ENCODE peak calls at places on chromosomes 5 and 9, in four cellular contexts. V is lung, B is GM23248, X is kidney. S is an unnamed sample.

GRCh38 chr5:92372766-92373165 is 989.6 kb upstream of the ARRDC3 start:
- DNase-seq in V (no peak), X (no peak), B (peak), S (no peak)

GRCh38 chr9:83477571-83477970 is 60.6 kb downstream of the FRMD3 start:
- DNase-seq in X (no peak), V (no peak), B (peak), S (no peak)

GRCh38 chr5:165101709-165102108 is 1596.3 kb downstream of the MAT2B start:
- DNase-seq in X (no peak), B (no peak), V (no peak), S (no peak)

GRCh38 chr5:137870647-137871339 is 3.1 kb downstream of the MYOT start:
- DNase-seq in V (no peak), X (no peak), B (no peak), S (no peak)

GRCh38 chr9:76571288-76572204 is 112.6 kb downstream of the GCNT1 start:
- DNase-seq in X (no peak), B (peak), V (no peak), S (no peak)

GRCh38 chr9:138065287-138065686 is 187.7 kb downstream of the CACNA1B start:
- DNase-seq in V (no peak), B (no peak), X (peak), S (no peak)

GRCh38 chr9:6133346-6134063 is 82.1 kb upstream of the IL33 start:
- DNase-seq in V (no peak), X (no peak), B (peak), S (no peak)

GRCh38 chr5:13248236-13248635 is 696.3 kb downstream of the DNAH5 start:
- DNase-seq in B (peak), X (no peak), V (no peak), S (no peak)

GRCh38 chr5:112390327-112390726 is 28.8 kb downstream of the EPB41L4A start:
- DNase-seq in B (no peak), V (peak), X (peak), S (peak)

GRCh38 chr9:134606951-134607733 is 34.5 kb upstream of the COL5A1 start:
- DNase-seq in B (peak), X (no peak), V (peak), S (no peak)

GRCh38 chr9:73091909-73092308 is 59.8 kb upstream of the ANXA1 start:
- DNase-seq in B (no peak), X (no peak), V (no peak), S (no peak)

GRCh38 chr9:129656795-129657390 is 8.6 kb upstream of the PRRX2 start:
- DNase-seq in B (peak), X (no peak), V (no peak), S (no peak)

GRCh38 chr5:69502375-69503143 is 10.0 kb downstream of the OCLN start:
- DNase-seq in X (no peak), B (peak), V (no peak), S (no peak)

GRCh38 chr5:119267958-119268386 is 87.8 kb upstream of the TNFAIP8 start:
- DNase-seq in X (peak), V (peak), B (peak), S (peak)

GRCh38 chr5:856531-857425 is 6.0 kb upstream of the ZDHHC11 start:
- DNase-seq in X (peak), V (no peak), B (no peak), S (no peak)

GRCh38 chr5:1244976-1245375 is 19.8 kb downstream of the SLC6A18 start:
- DNase-seq in V (no peak), X (no peak), B (no peak), S (no peak)

GRCh38 chr5:107286447-107287098 is 384.2 kb downstream of the EFNA5 start:
- DNase-seq in B (no peak), X (no peak), V (no peak), S (no peak)

GRCh38 chr9:90998573-90998972 is 197.0 kb downstream of the SYK start:
- DNase-seq in B (no peak), X (no peak), V (no peak), S (no peak)

GRCh38 chr9:114884787-114885452 is 45.5 kb downstream of the TNFSF8 start:
- DNase-seq in V (peak), B (no peak), X (no peak), S (no peak)

GRCh38 chr5:170691623-170692022 is 91.9 kb upstream of the GABRP start:
- DNase-seq in B (no peak), X (no peak), V (no peak), S (no peak)

GRCh38 chr9:98900725-98901124 is 43.0 kb upstream of the COL15A1 start:
- DNase-seq in V (no peak), X (no peak), B (peak), S (no peak)

GRCh38 chr5:118115791-118116190 is 872.6 kb downstream of the DTWD2 start:
- DNase-seq in X (no peak), B (no peak), V (no peak), S (no peak)

GRCh38 chr9:97511762-97512429 is 10.4 kb downstream of the TMOD1 start:
- DNase-seq in V (no peak), B (no peak), X (no peak), S (no peak)

GRCh38 chr9:69324549-69325401 is at the start of gene ENTREP1:
- DNase-seq in V (peak), B (peak), X (peak), S (no peak)

GRCh38 chr9:98218562-98219363 is 26.3 kb upstream of the CORO2A start:
- DNase-seq in V (peak), B (no peak), X (peak), S (no peak)

GRCh38 chr5:96090205-96090604 is 128.6 kb upstream of the ELL2 start:
- DNase-seq in X (no peak), V (no peak), B (no peak), S (no peak)

GRCh38 chr5:54861212-54861894 is 124.0 kb downstream of the ESM1 start:
- DNase-seq in B (peak), X (no peak), V (no peak), S (no peak)

GRCh38 chr9:33029106-33029788 is 4.2 kb downstream of the DNAJA1 start:
- DNase-seq in V (no peak), X (no peak), B (peak), S (no peak)

GRCh38 chr9:132350861-132351315 is 3.9 kb downstream of the SETX start:
- DNase-seq in X (no peak), B (peak), V (no peak), S (no peak)

GRCh38 chr9:100074093-100074492 is 24.7 kb downstream of the ERP44 start:
- DNase-seq in V (no peak), X (no peak), B (no peak), S (no peak)

GRCh38 chr5:109907189-109907588 is 217.5 kb downstream of the MAN2A1 start:
- DNase-seq in B (peak), V (no peak), X (no peak), S (no peak)

GRCh38 chr5:9698125-9698848 is 68.1 kb upstream of the TAS2R1 start:
- DNase-seq in B (peak), V (no peak), X (no peak), S (no peak)

GRCh38 chr5:54825005-54825404 is 160.4 kb downstream of the ESM1 start:
- DNase-seq in V (no peak), B (peak), X (no peak), S (no peak)

GRCh38 chr5:18745988-18746615 is 1111.8 kb downstream of the TAF11L14 start:
- DNase-seq in B (peak), V (no peak), X (no peak), S (no peak)

GRCh38 chr5:179998485-179998884 is 73.1 kb downstream of the RNF130 start:
- DNase-seq in X (no peak), V (no peak), B (no peak), S (no peak)

GRCh38 chr5:173472164-173472563 is 143.9 kb upstream of the STC2 start:
- DNase-seq in V (peak), B (peak), X (no peak), S (peak)
- H3K27ac ChIP-seq in V (peak), B (peak), X (no peak), S (peak)

DNA sequence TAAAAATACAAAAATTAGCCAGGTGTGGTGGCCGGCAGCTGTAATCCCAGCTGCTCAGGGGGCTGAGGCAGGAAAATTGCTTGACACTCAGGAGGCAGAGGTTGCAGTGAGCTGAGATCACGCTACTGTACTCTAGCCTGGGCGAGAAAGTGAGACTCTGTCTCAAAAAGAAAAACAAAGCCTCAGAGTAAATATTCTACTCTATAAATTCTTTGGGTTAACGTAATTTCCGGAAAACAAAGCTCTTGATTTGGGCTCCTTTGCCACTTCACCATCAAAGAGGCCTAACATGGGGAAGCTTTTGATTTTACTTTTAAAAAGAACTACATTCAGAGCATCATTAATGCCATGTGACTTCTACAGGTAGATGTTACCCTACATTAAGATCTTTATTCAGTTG is 103.1 kb downstream of the SERINC5 start:
- DNase-seq in X (no peak), B (no peak), V (no peak), S (no peak)
- H3K27ac ChIP-seq in X (no peak), B (no peak), V (no peak), S (peak)

DNA sequence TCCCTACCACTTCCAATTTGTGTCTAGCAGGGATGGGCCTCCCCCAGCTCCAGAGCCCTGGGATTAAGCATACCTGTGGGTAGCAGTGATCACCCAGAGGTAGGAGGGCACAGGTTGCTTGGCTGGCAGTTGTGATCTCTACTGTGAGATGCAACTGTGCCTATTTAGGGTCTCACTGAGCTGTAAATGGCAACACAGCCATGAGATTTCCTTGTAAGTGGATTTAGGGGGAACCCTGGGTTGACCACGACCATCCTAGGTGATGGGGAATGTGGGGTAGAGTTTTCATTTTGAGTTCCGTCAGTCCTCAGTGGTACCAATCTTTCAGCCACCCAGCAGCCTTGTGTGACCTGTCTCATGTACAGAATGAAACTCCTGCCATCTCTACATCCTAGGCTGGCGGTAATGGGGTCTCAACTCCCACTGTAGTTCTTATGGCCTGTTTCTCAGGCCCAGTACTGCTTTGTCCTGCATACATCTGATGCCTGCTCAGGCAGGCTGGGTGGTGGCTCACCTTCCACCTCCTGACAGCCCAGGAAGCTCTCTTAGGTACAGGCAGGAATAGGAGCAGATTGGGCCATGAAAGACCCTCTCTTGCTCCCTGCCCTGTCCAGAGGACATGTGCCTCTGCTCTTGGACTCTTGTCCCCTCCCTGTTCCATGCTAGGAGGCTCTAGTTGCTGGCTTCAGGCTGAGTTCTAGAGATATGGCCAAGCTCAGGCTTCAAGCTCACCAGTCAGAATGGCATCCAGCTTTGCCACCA is 8.1 kb downstream of the HNRNPAB start:
- DNase-seq in X (peak), B (no peak), V (no peak), S (no peak)
- H3K27ac ChIP-seq in X (peak), B (no peak), V (no peak), S (no peak)

GRCh38 chr9:2559212-2560152 is 62.1 kb upstream of the VLDLR start:
- DNase-seq in X (peak), B (peak), V (peak), S (no peak)
- H3K27ac ChIP-seq in X (peak), B (peak), V (peak), S (peak)

GRCh38 chr5:150410524-150411244 is 2.0 kb downstream of the CD74 start:
- DNase-seq in X (no peak), V (peak), B (peak), S (peak)
- H3K27ac ChIP-seq in X (peak), V (peak), B (no peak), S (peak)

GRCh38 chr5:174532453-174533126 is 191.8 kb upstream of the MSX2 start:
- DNase-seq in V (peak), X (peak), B (peak), S (peak)

GRCh38 chr5:174535691-174536090 is 188.7 kb upstream of the MSX2 start:
- DNase-seq in V (no peak), X (no peak), B (no peak), S (no peak)

GRCh38 chr5:174531782-174532191 is 192.6 kb upstream of the MSX2 start:
- DNase-seq in B (no peak), X (no peak), V (no peak), S (no peak)

GRCh38 chr5:174533127-174533453 is 191.3 kb upstream of the MSX2 start:
- DNase-seq in V (no peak), B (no peak), X (no peak), S (no peak)

DNA sequence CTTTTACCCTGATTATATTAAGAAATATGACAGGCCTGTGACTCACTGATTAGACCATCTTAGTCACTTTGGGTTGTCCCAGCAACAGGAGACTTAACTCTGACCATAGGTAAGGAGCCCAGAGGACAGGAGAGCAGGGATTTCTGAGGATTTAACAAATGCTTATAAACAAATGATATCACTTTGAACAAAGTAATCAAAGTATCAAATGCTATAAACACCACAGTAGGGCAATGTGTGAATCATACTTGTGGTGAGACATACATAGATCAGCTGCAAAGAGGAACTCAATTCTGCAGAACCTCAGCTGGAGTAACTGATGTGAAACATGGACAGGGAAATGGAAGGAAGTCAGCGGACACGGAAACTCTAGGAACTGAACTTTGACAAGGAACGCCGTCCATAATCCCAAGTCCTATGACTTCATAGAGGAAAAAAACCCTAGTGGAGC is 190.6 kb upstream of the MSX2 start:
- DNase-seq in V (no peak), B (peak), X (no peak), S (no peak)
- H3K27ac ChIP-seq in V (no peak), B (peak), X (no peak), S (no peak)

GRCh38 chr5:74418709-74419108 is 221.8 kb downstream of the ENC1 start:
- DNase-seq in X (no peak), B (no peak), V (no peak), S (no peak)
- H3K27ac ChIP-seq in X (no peak), B (no peak), V (no peak), S (no peak)

GRCh38 chr5:15693933-15694332 is 194.0 kb downstream of the FBXL7 start:
- DNase-seq in B (no peak), V (no peak), X (no peak), S (no peak)

GRCh38 chr5:15691536-15691935 is 191.6 kb downstream of the FBXL7 start:
- DNase-seq in B (peak), V (no peak), X (no peak), S (no peak)

GRCh38 chr5:15694694-15695093 is 194.7 kb downstream of the FBXL7 start:
- DNase-seq in B (peak), V (no peak), X (no peak), S (no peak)

GRCh38 chr5:15693036-15693728 is 193.2 kb downstream of the FBXL7 start:
- DNase-seq in B (no peak), V (no peak), X (no peak), S (no peak)

DNA sequence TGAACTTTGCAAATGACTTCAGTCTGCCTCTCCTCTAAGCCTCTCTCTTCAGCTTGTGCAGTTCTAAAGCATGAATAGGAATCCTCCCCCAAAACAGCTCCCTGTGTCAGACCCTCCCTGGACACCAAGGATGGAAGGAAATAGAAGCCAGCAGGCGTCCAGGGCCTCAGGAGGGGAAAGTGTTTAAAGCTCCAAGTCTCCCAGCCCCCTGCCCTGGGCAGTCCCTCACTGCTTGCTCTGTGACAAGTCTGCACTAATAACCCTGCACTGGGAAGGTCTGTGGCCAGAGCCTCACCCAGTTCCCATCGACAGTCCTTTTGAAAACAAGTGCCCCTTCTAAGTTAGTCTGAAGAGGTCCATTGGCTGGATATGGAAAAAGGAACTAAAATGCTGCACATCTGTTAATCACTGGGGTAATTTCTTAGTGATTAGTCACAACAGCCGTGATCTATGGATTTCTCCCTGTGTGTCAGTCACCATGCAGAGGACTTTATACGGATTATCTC is 195.2 kb downstream of the FBXL7 start:
- DNase-seq in V (no peak), B (peak), X (no peak), S (no peak)
- H3K27ac ChIP-seq in V (no peak), B (peak), X (peak), S (no peak)

GRCh38 chr5:128304121-128304520 is 220.6 kb downstream of the SLC12A2 start:
- DNase-seq in V (peak), B (peak), X (no peak), S (no peak)

GRCh38 chr5:128300181-128300580 is 216.6 kb downstream of the SLC12A2 start:
- DNase-seq in V (no peak), X (no peak), B (no peak), S (no peak)

GRCh38 chr5:128303593-128303992 is 220.0 kb downstream of the SLC12A2 start:
- DNase-seq in B (no peak), X (no peak), V (no peak), S (no peak)

GRCh38 chr5:128304791-128305190 is 221.2 kb downstream of the SLC12A2 start:
- DNase-seq in X (no peak), B (peak), V (no peak), S (no peak)

GRCh38 chr5:128305341-128305740 is 221.8 kb downstream of the SLC12A2 start:
- DNase-seq in X (no peak), V (no peak), B (no peak), S (no peak)
- H3K27ac ChIP-seq in X (no peak), V (no peak), B (no peak), S (no peak)